ENCODE peak calls at places on chromosomes 12 and 14, in seven cellular contexts. M is astrocyte, Z is body of pancreas, P is keratinocyte, F is thoracic aorta, L is A549, R is pancreas. H is an unnamed sample.

GRCh38 chr14:59321184-59321952 is 132.9 kb downstream of the DAAM1 start:
- DNase-seq in M (peak; percentile 81), Z (no peak), P (no peak), F (no peak), L (no peak), R (no peak), H (no peak)

GRCh38 chr14:75273272-75274044 is 5.2 kb upstream of the FOS start:
- DNase-seq in M (peak; percentile 80), Z (no peak), P (no peak), F (no peak), L (no peak), R (peak; percentile 22), H (no peak)

GRCh38 chr12:129080821-129081220 is 227.5 kb downstream of the GLT1D1 start:
- DNase-seq in M (no peak), Z (no peak), P (no peak), F (no peak), L (no peak), R (no peak), H (no peak)

GRCh38 chr12:2673966-2674810 is 120.6 kb upstream of the FKBP4 start:
- DNase-seq in M (no peak), Z (no peak), P (no peak), F (no peak), L (no peak), R (no peak), H (no peak)

GRCh38 chr12:7512528-7512927 is 9.0 kb upstream of the CD163 start:
- DNase-seq in M (peak; percentile 39), Z (peak; percentile 15), P (no peak), F (no peak), L (peak; percentile 13), R (no peak), H (no peak)

GRCh38 chr12:123494124-123494843 is 36.3 kb downstream of the SNRNP35 start:
- DNase-seq in M (no peak), Z (no peak), P (no peak), F (no peak), L (no peak), R (no peak), H (no peak)

GRCh38 chr14:95545769-95546168 is 10.9 kb downstream of the GLRX5 start:
- DNase-seq in M (peak; percentile 95), Z (no peak), P (peak; percentile 63), F (no peak), L (peak; percentile 58), R (no peak), H (no peak)

GRCh38 chr12:6097384-6097783 is 27.1 kb downstream of the VWF start:
- DNase-seq in M (peak; percentile 70), Z (no peak), P (no peak), F (no peak), L (no peak), R (no peak), H (no peak)

GRCh38 chr14:49637534-49638078 is 2.6 kb upstream of the DNAAF2 start:
- DNase-seq in M (no peak), Z (no peak), P (no peak), F (no peak), L (no peak), R (no peak), H (no peak)

GRCh38 chr14:92578511-92578910 is 64.9 kb downstream of the RIN3 start:
- DNase-seq in M (peak; percentile 61), Z (no peak), P (no peak), F (peak; percentile 34), L (no peak), R (no peak), H (no peak)

GRCh38 chr12:104641862-104642261 is 185.1 kb downstream of the CHST11 start:
- DNase-seq in M (no peak), Z (no peak), P (no peak), F (no peak), L (no peak), R (no peak), H (no peak)

GRCh38 chr12:46983959-46984833 is 95.2 kb upstream of the PCED1B start:
- DNase-seq in M (no peak), Z (no peak), P (no peak), F (no peak), L (peak; percentile 34), R (no peak), H (peak; percentile 2)

GRCh38 chr14:22646570-22647254 is 2.6 kb upstream of the OR6J1 start:
- DNase-seq in M (peak; percentile 47), Z (no peak), P (no peak), F (no peak), L (no peak), R (no peak), H (no peak)

GRCh38 chr14:67487332-67487731 is 1.2 kb downstream of the TMEM229B start:
- DNase-seq in M (no peak), Z (no peak), P (no peak), F (no peak), L (no peak), R (no peak), H (no peak)

GRCh38 chr12:76268267-76268666 is 79.9 kb downstream of the BBS10 start:
- DNase-seq in M (peak; percentile 44), Z (no peak), P (no peak), F (no peak), L (no peak), R (no peak), H (no peak)

GRCh38 chr14:57617510-57617909 is 123.9 kb upstream of the CCDC198 start:
- DNase-seq in M (no peak), Z (no peak), P (no peak), F (no peak), L (no peak), R (no peak), H (no peak)

DNA sequence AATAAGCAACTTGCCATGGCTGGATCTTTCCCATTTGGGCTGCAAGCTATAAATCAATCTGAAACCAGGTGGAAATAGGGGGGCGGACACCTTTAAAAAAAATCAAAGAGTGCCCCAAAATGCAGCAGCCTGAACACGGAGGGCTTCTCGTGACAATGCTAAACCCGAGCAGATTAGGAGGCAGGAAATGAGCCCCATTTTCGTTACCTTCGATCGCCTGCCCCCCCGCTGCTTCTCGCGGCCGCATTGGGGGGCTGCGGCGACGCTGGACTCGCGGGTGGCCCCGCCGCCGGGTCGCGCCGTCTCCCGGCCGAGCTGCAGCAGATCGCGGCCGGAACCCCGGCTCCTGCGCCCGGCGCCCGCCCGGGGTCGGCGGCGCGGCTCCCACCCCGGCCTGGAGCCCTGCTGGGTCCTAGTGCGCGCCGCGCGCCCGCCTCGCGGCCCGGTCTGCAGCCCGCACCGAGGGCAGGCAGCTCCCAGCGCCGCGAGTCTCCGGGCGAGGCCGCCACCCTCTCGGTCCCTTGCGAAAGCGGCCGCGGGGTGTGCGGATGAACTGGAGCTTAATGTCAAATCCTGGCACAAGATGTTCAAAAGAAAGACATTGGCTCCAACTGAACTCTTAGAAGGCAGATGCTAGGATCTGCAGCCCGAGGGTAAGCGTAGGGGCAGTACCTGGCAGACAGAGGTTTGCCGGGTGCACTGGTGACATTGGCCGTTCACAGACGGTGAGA is 202.0 kb upstream of the FOXN3 start:
- DNase-seq in M (peak; percentile 53), Z (peak; percentile 74), P (no peak), F (no peak), L (peak; percentile 38), R (peak; percentile 91), H (peak; percentile 64)
- H3K27ac ChIP-seq in M (peak overlapping the region; percentile 91), Z (peak overlapping the region; percentile 88), P (peak overlapping the region; percentile 56), F (peak overlapping the region; percentile 62), L (peak overlapping the region; percentile 92), R (peak overlapping the region; percentile 64), H (peak overlapping the region; percentile 62)

DNA sequence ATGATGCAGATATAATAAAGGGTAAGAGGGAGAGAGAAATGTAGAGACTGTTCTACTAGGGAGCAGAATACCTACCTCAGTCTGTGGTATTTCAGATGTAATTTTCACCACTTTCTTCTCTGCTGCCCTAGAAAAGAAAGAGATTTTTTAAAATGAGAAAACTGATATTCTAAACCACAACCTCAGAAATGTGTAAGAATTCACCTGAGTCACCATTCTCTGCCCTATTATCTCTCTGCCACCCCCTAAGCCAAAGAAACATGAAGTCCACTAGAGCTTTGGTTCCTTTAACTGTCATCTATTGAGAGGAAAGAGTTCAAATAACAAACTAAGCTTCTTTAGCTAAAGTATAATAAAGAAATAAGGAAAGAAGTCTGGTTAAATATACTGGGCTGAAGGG is 21.6 kb downstream of the SARNP start:
- DNase-seq in M (no peak), Z (no peak), P (no peak), F (no peak), L (no peak), R (no peak), H (no peak)
- H3K9me3 ChIP-seq in M (no peaks in the 10 kb centered on the region), Z (no peaks in the 10 kb centered on the region), P (no peaks in the 10 kb centered on the region), F (no peaks in the 10 kb centered on the region), L (no peaks in the 10 kb centered on the region), R (no peaks in the 10 kb centered on the region), H (no peaks in the 10 kb centered on the region)

DNA sequence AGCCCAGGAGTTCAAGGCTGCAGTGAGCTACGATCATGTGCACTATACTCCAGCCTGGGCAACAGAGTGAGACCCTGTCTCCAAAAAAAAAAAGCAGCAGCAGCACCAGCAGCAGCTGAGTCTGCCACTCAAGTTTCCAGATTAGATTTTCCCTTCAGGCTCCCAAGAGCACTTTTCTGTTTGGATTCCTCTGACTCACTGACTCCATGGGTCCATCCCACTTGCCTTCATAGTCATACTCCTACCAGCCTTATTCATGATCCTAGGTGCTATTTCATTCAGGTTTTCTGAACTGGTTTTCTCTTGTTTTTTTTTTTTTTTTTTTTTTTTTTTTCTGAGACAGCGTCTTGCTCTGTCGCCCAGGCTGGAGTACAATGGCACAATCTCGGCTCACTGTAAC is 6.8 kb upstream of the TWF1 start:
- DNase-seq in M (no peak), Z (no peak), P (no peak), F (no peak), L (no peak), R (no peak), H (no peak)
- H3K27ac ChIP-seq in M (no peak overlapping the region), Z (no peak overlapping the region), P (no peak overlapping the region), F (no peak overlapping the region), L (no peak overlapping the region), R (no peak overlapping the region), H (no peak overlapping the region)

DNA sequence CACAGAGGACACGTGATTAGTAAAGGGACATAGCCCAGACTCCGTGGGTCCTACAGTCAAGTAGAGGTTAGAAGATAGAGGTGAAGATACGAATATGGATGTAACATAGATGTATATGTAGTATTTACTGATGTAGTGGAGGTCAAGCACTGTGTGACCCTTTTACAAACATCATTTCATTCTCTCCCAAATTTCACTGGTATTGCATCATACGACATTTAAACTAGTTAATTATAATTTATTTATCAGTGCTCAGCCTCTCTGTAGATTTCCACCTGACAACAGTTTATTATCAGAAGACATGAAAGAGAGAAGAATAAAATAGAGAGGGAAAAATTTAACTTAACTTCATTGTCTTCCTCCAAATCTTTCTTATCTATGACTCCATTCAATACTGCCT is 927.9 kb upstream of the TMEM132C start:
- DNase-seq in M (no peak), Z (no peak), P (no peak), F (no peak), L (no peak), R (no peak), H (no peak)
- H3K9me3 ChIP-seq in M (no peaks in the 10 kb centered on the region), Z (no peaks in the 10 kb centered on the region), P (no peaks in the 10 kb centered on the region), F (no peaks in the 10 kb centered on the region), L (no peaks in the 10 kb centered on the region), R (no peaks in the 10 kb centered on the region), H (no peaks in the 10 kb centered on the region)